ENCODE peak calls at places on chromosomes 12 and 14, in four cellular contexts. One of them, this sample, is unnamed.

GRCh38 chr14:105167303-105168092 is 1.1 kb downstream of the JAG2 start:
- DNase-seq in stimulated activated CD4-positive, alpha-beta T cell treated with anti-CD3 and anti-CD28 coated beads, Interleukin-1b, Interleukin-23, amount 100 ng/mL, for 1 hour: no peak
- DNase-seq in neuronal stem cell: no peak
- DNase-seq in GM13976: no peak
- DNase-seq in this sample: no peak

GRCh38 chr12:12901158-12901791 is 9.9 kb downstream of the GPRC5A start:
- DNase-seq in stimulated activated CD4-positive, alpha-beta T cell treated with anti-CD3 and anti-CD28 coated beads, Interleukin-1b, Interleukin-23, amount 100 ng/mL, for 1 hour: no peak
- DNase-seq in neuronal stem cell: no peak
- DNase-seq in GM13976: no peak
- DNase-seq in this sample: no peak

GRCh38 chr12:113142173-113142885 is 6.8 kb upstream of the RASAL1 start:
- DNase-seq in stimulated activated CD4-positive, alpha-beta T cell treated with anti-CD3 and anti-CD28 coated beads, Interleukin-1b, Interleukin-23, amount 100 ng/mL, for 1 hour: no peak
- DNase-seq in neuronal stem cell: no peak
- DNase-seq in GM13976: no peak
- DNase-seq in this sample: no peak

GRCh38 chr12:69719336-69720316 is 19.0 kb upstream of the RAB3IP start:
- DNase-seq in stimulated activated CD4-positive, alpha-beta T cell treated with anti-CD3 and anti-CD28 coated beads, Interleukin-1b, Interleukin-23, amount 100 ng/mL, for 1 hour: no peak
- DNase-seq in neuronal stem cell: no peak
- DNase-seq in GM13976: no peak
- DNase-seq in this sample: no peak

GRCh38 chr12:110135012-110135411 is 10.9 kb downstream of the IFT81 start:
- DNase-seq in stimulated activated CD4-positive, alpha-beta T cell treated with anti-CD3 and anti-CD28 coated beads, Interleukin-1b, Interleukin-23, amount 100 ng/mL, for 1 hour: no peak
- DNase-seq in neuronal stem cell: no peak
- DNase-seq in GM13976: no peak
- DNase-seq in this sample: no peak

GRCh38 chr12:128111951-128112350 is 155.0 kb upstream of the TMEM132C start:
- DNase-seq in stimulated activated CD4-positive, alpha-beta T cell treated with anti-CD3 and anti-CD28 coated beads, Interleukin-1b, Interleukin-23, amount 100 ng/mL, for 1 hour: no peak
- DNase-seq in neuronal stem cell: no peak
- DNase-seq in GM13976: no peak
- DNase-seq in this sample: no peak

GRCh38 chr14:21268612-21269251 is 510 bp downstream of the HNRNPC start:
- DNase-seq in stimulated activated CD4-positive, alpha-beta T cell treated with anti-CD3 and anti-CD28 coated beads, Interleukin-1b, Interleukin-23, amount 100 ng/mL, for 1 hour: no peak
- DNase-seq in neuronal stem cell: peak; percentile 32
- DNase-seq in GM13976: no peak
- DNase-seq in this sample: no peak

GRCh38 chr14:39339003-39339402 is 93.2 kb downstream of the FBXO33 start:
- DNase-seq in stimulated activated CD4-positive, alpha-beta T cell treated with anti-CD3 and anti-CD28 coated beads, Interleukin-1b, Interleukin-23, amount 100 ng/mL, for 1 hour: no peak
- DNase-seq in neuronal stem cell: peak; percentile 20
- DNase-seq in GM13976: no peak
- DNase-seq in this sample: no peak

GRCh38 chr12:11879306-11879705 is 191.4 kb upstream of the BCL2L14 start:
- DNase-seq in stimulated activated CD4-positive, alpha-beta T cell treated with anti-CD3 and anti-CD28 coated beads, Interleukin-1b, Interleukin-23, amount 100 ng/mL, for 1 hour: no peak
- DNase-seq in neuronal stem cell: no peak
- DNase-seq in GM13976: no peak
- DNase-seq in this sample: no peak

GRCh38 chr14:78638926-78639325 is 468.8 kb downstream of the NRXN3 start:
- DNase-seq in stimulated activated CD4-positive, alpha-beta T cell treated with anti-CD3 and anti-CD28 coated beads, Interleukin-1b, Interleukin-23, amount 100 ng/mL, for 1 hour: no peak
- DNase-seq in neuronal stem cell: no peak
- DNase-seq in GM13976: no peak
- DNase-seq in this sample: peak; percentile 70

GRCh38 chr12:2691001-2691339 is 103.8 kb upstream of the FKBP4 start:
- DNase-seq in stimulated activated CD4-positive, alpha-beta T cell treated with anti-CD3 and anti-CD28 coated beads, Interleukin-1b, Interleukin-23, amount 100 ng/mL, for 1 hour: peak; percentile 31
- DNase-seq in neuronal stem cell: peak; percentile 38
- DNase-seq in GM13976: no peak
- DNase-seq in this sample: peak; percentile 65

GRCh38 chr12:131944601-131945251 is 5.0 kb upstream of the EP400 start:
- DNase-seq in stimulated activated CD4-positive, alpha-beta T cell treated with anti-CD3 and anti-CD28 coated beads, Interleukin-1b, Interleukin-23, amount 100 ng/mL, for 1 hour: no peak
- DNase-seq in neuronal stem cell: no peak
- DNase-seq in GM13976: no peak
- DNase-seq in this sample: no peak

GRCh38 chr14:69038449-69039286 is 59.6 kb upstream of the ACTN1 start:
- DNase-seq in stimulated activated CD4-positive, alpha-beta T cell treated with anti-CD3 and anti-CD28 coated beads, Interleukin-1b, Interleukin-23, amount 100 ng/mL, for 1 hour: no peak
- DNase-seq in neuronal stem cell: no peak
- DNase-seq in GM13976: no peak
- DNase-seq in this sample: no peak

GRCh38 chr12:46959484-46959883 is 119.9 kb upstream of the PCED1B start:
- DNase-seq in stimulated activated CD4-positive, alpha-beta T cell treated with anti-CD3 and anti-CD28 coated beads, Interleukin-1b, Interleukin-23, amount 100 ng/mL, for 1 hour: no peak
- DNase-seq in neuronal stem cell: no peak
- DNase-seq in GM13976: no peak
- DNase-seq in this sample: no peak

GRCh38 chr14:51977075-51977474 is 12.3 kb upstream of the RTRAF start:
- DNase-seq in stimulated activated CD4-positive, alpha-beta T cell treated with anti-CD3 and anti-CD28 coated beads, Interleukin-1b, Interleukin-23, amount 100 ng/mL, for 1 hour: no peak
- DNase-seq in neuronal stem cell: no peak
- DNase-seq in GM13976: no peak
- DNase-seq in this sample: no peak

GRCh38 chr14:74977901-74978385 is 22.5 kb upstream of the PGF start:
- DNase-seq in stimulated activated CD4-positive, alpha-beta T cell treated with anti-CD3 and anti-CD28 coated beads, Interleukin-1b, Interleukin-23, amount 100 ng/mL, for 1 hour: no peak
- DNase-seq in neuronal stem cell: no peak
- DNase-seq in GM13976: no peak
- DNase-seq in this sample: no peak

GRCh38 chr14:83470466-83470865 is 1936.8 kb upstream of the SEL1L start:
- DNase-seq in stimulated activated CD4-positive, alpha-beta T cell treated with anti-CD3 and anti-CD28 coated beads, Interleukin-1b, Interleukin-23, amount 100 ng/mL, for 1 hour: no peak
- DNase-seq in neuronal stem cell: no peak
- DNase-seq in GM13976: no peak
- DNase-seq in this sample: no peak

GRCh38 chr14:75069811-75070145 is 337 bp downstream of the ZC2HC1C start:
- DNase-seq in stimulated activated CD4-positive, alpha-beta T cell treated with anti-CD3 and anti-CD28 coated beads, Interleukin-1b, Interleukin-23, amount 100 ng/mL, for 1 hour: no peak
- DNase-seq in neuronal stem cell: no peak
- DNase-seq in GM13976: no peak
- DNase-seq in this sample: peak; percentile 87

GRCh38 chr12:65319680-65320193 is 41.3 kb downstream of the MSRB3 start:
- DNase-seq in stimulated activated CD4-positive, alpha-beta T cell treated with anti-CD3 and anti-CD28 coated beads, Interleukin-1b, Interleukin-23, amount 100 ng/mL, for 1 hour: no peak
- DNase-seq in neuronal stem cell: no peak
- DNase-seq in GM13976: no peak
- DNase-seq in this sample: no peak

GRCh38 chr14:48598458-48598857 is 923.1 kb upstream of the MDGA2 start:
- DNase-seq in stimulated activated CD4-positive, alpha-beta T cell treated with anti-CD3 and anti-CD28 coated beads, Interleukin-1b, Interleukin-23, amount 100 ng/mL, for 1 hour: no peak
- DNase-seq in neuronal stem cell: no peak
- DNase-seq in GM13976: no peak
- DNase-seq in this sample: no peak

GRCh38 chr12:93183940-93184663 is 193.6 kb upstream of the NUDT4 start:
- DNase-seq in stimulated activated CD4-positive, alpha-beta T cell treated with anti-CD3 and anti-CD28 coated beads, Interleukin-1b, Interleukin-23, amount 100 ng/mL, for 1 hour: no peak
- DNase-seq in neuronal stem cell: no peak
- DNase-seq in GM13976: peak; percentile 68
- DNase-seq in this sample: no peak

GRCh38 chr12:52368494-52368893 is 1.2 kb upstream of the KRT85 start:
- DNase-seq in stimulated activated CD4-positive, alpha-beta T cell treated with anti-CD3 and anti-CD28 coated beads, Interleukin-1b, Interleukin-23, amount 100 ng/mL, for 1 hour: no peak
- DNase-seq in neuronal stem cell: no peak
- DNase-seq in GM13976: no peak
- DNase-seq in this sample: no peak

GRCh38 chr14:95561001-95561412 is 26.2 kb downstream of the GLRX5 start:
- DNase-seq in stimulated activated CD4-positive, alpha-beta T cell treated with anti-CD3 and anti-CD28 coated beads, Interleukin-1b, Interleukin-23, amount 100 ng/mL, for 1 hour: peak; percentile 78
- DNase-seq in neuronal stem cell: peak; percentile 93
- DNase-seq in GM13976: peak; percentile 87
- DNase-seq in this sample: peak; percentile 90

GRCh38 chr14:75294649-75295033 is 16.0 kb downstream of the FOS start:
- DNase-seq in stimulated activated CD4-positive, alpha-beta T cell treated with anti-CD3 and anti-CD28 coated beads, Interleukin-1b, Interleukin-23, amount 100 ng/mL, for 1 hour: no peak
- DNase-seq in neuronal stem cell: no peak
- DNase-seq in GM13976: peak; percentile 41
- DNase-seq in this sample: no peak

GRCh38 chr12:56337753-56338221 is 897 bp upstream of the IL23A start:
- DNase-seq in stimulated activated CD4-positive, alpha-beta T cell treated with anti-CD3 and anti-CD28 coated beads, Interleukin-1b, Interleukin-23, amount 100 ng/mL, for 1 hour: no peak
- DNase-seq in neuronal stem cell: no peak
- DNase-seq in GM13976: no peak
- DNase-seq in this sample: no peak

GRCh38 chr14:92425101-92425500 is 88.5 kb upstream of the RIN3 start:
- DNase-seq in stimulated activated CD4-positive, alpha-beta T cell treated with anti-CD3 and anti-CD28 coated beads, Interleukin-1b, Interleukin-23, amount 100 ng/mL, for 1 hour: no peak
- DNase-seq in neuronal stem cell: no peak
- DNase-seq in GM13976: no peak
- DNase-seq in this sample: no peak

GRCh38 chr12:5000658-5001390 is 42.9 kb upstream of the KCNA5 start:
- DNase-seq in stimulated activated CD4-positive, alpha-beta T cell treated with anti-CD3 and anti-CD28 coated beads, Interleukin-1b, Interleukin-23, amount 100 ng/mL, for 1 hour: no peak
- DNase-seq in neuronal stem cell: no peak
- DNase-seq in GM13976: no peak
- DNase-seq in this sample: no peak

GRCh38 chr12:61804301-61804700 is 455.9 kb upstream of the USP15 start:
- DNase-seq in stimulated activated CD4-positive, alpha-beta T cell treated with anti-CD3 and anti-CD28 coated beads, Interleukin-1b, Interleukin-23, amount 100 ng/mL, for 1 hour: no peak
- DNase-seq in neuronal stem cell: no peak
- DNase-seq in GM13976: no peak
- DNase-seq in this sample: no peak

GRCh38 chr14:81366884-81367283 is 33.2 kb downstream of the STON2 start:
- DNase-seq in stimulated activated CD4-positive, alpha-beta T cell treated with anti-CD3 and anti-CD28 coated beads, Interleukin-1b, Interleukin-23, amount 100 ng/mL, for 1 hour: no peak
- DNase-seq in neuronal stem cell: no peak
- DNase-seq in GM13976: no peak
- DNase-seq in this sample: no peak

GRCh38 chr12:115871714-115872113 is 405.8 kb downstream of the MED13L start:
- DNase-seq in stimulated activated CD4-positive, alpha-beta T cell treated with anti-CD3 and anti-CD28 coated beads, Interleukin-1b, Interleukin-23, amount 100 ng/mL, for 1 hour: no peak
- DNase-seq in neuronal stem cell: peak; percentile 39
- DNase-seq in GM13976: peak; percentile 50
- DNase-seq in this sample: peak; percentile 69

GRCh38 chr12:50621435-50622304 is 116.9 kb downstream of the DIP2B start:
- DNase-seq in stimulated activated CD4-positive, alpha-beta T cell treated with anti-CD3 and anti-CD28 coated beads, Interleukin-1b, Interleukin-23, amount 100 ng/mL, for 1 hour: no peak
- DNase-seq in neuronal stem cell: peak; percentile 24
- DNase-seq in GM13976: no peak
- DNase-seq in this sample: peak; percentile 39

GRCh38 chr12:34391771-34392581 is 369.7 kb downstream of the ALG10 start:
- DNase-seq in stimulated activated CD4-positive, alpha-beta T cell treated with anti-CD3 and anti-CD28 coated beads, Interleukin-1b, Interleukin-23, amount 100 ng/mL, for 1 hour: no peak
- DNase-seq in neuronal stem cell: no peak
- DNase-seq in GM13976: peak; percentile 12
- DNase-seq in this sample: no peak